ENCODE peak calls at places on chromosomes 1 and 21, in four cellular contexts. N, P, H and V are unnamed samples.

GRCh38 chr1:204418174-204419063 is 6.8 kb upstream of the PPP1R15B start:
- DNase-seq in N (no peak), P (peak; percentile 30), H (no peak), V (no peak)

GRCh38 chr1:17348593-17349234 is 23.3 kb upstream of the PADI6 start:
- DNase-seq in H (no peak), N (no peak), P (no peak), V (no peak)

GRCh38 chr1:164635784-164636729 is 77.1 kb downstream of the PBX1 start:
- DNase-seq in P (no peak), H (no peak), N (no peak), V (no peak)

GRCh38 chr21:28269173-28269572 is 723.5 kb downstream of the LTN1 start:
- DNase-seq in N (no peak), H (no peak), P (no peak), V (no peak)

GRCh38 chr1:244989813-244990212 is 125.5 kb upstream of the HNRNPU start:
- DNase-seq in H (peak; percentile 72), P (peak; percentile 51), N (no peak), V (peak; percentile 35)

GRCh38 chr21:39022901-39023693 is 160.2 kb downstream of the PSMG1 start:
- DNase-seq in P (peak; percentile 46), H (no peak), N (no peak), V (peak; percentile 42)

GRCh38 chr1:27504588-27505419 is 14.8 kb upstream of the WASF2 start:
- DNase-seq in H (peak; percentile 58), P (no peak), N (no peak), V (no peak)

GRCh38 chr1:20385630-20386029 is 95.0 kb downstream of the VWA5B1 start:
- DNase-seq in N (no peak), P (no peak), H (no peak), V (no peak)

GRCh38 chr1:183023146-183023600 is at the start of gene LAMC1:
- DNase-seq in P (peak; percentile 76), N (peak; percentile 54), H (peak; percentile 62), V (no peak)

GRCh38 chr1:8510041-8510823 is 192.3 kb downstream of the SLC45A1 start:
- DNase-seq in P (no peak), H (peak; percentile 47), N (peak; percentile 80), V (no peak)

GRCh38 chr1:23691499-23692307 is at the start of gene RPL11:
- DNase-seq in H (peak; percentile 97), N (peak; percentile 93), P (peak; percentile 92), V (peak; percentile 76)

GRCh38 chr1:93905734-93906133 is 3.5 kb downstream of the GCLM start:
- DNase-seq in H (peak; percentile 35), N (no peak), P (no peak), V (no peak)

GRCh38 chr21:29289317-29289716 is 9.4 kb upstream of the BACH1 start:
- DNase-seq in P (no peak), N (no peak), H (no peak), V (no peak)

GRCh38 chr1:220462756-220463155 is 65.2 kb upstream of the MARK1 start:
- DNase-seq in P (no peak), H (peak; percentile 18), N (no peak), V (no peak)

GRCh38 chr1:223620297-223620900 is 45.1 kb downstream of the CAPN8 start:
- DNase-seq in H (no peak), N (no peak), P (no peak), V (no peak)

GRCh38 chr1:231828182-231828920 is 201.8 kb downstream of the DISC1 start:
- DNase-seq in H (peak; percentile 89), P (peak; percentile 98), N (peak; percentile 60), V (peak; percentile 96)

GRCh38 chr1:8396083-8396911 is 78.4 kb downstream of the SLC45A1 start:
- DNase-seq in H (no peak), N (no peak), P (peak; percentile 59), V (no peak)

GRCh38 chr1:160578694-160579191 is 553 bp downstream of the CD84 start:
- DNase-seq in P (no peak), H (no peak), N (no peak), V (no peak)

GRCh38 chr1:234962340-234962989 is 166.2 kb downstream of the TOMM20 start:
- DNase-seq in H (peak; percentile 53), P (peak; percentile 96), N (peak; percentile 98), V (peak; percentile 99)

GRCh38 chr1:8135250-8135649 is 109.1 kb upstream of the ERRFI1 start:
- DNase-seq in N (no peak), P (no peak), H (no peak), V (no peak)

GRCh38 chr1:217431395-217431794 is 199.5 kb downstream of the GPATCH2 start:
- DNase-seq in P (no peak), N (no peak), H (peak; percentile 21), V (no peak)

GRCh38 chr1:43666608-43667007 is 16.7 kb downstream of the KDM4A start:
- DNase-seq in H (peak; percentile 98), P (no peak), N (peak; percentile 43), V (no peak)

GRCh38 chr21:15978158-15978805 is 248.5 kb downstream of the USP25 start:
- DNase-seq in H (peak; percentile 4), P (peak; percentile 31), N (peak; percentile 93), V (no peak)

GRCh38 chr1:78831731-78832360 is 174.7 kb downstream of the ADGRL4 start:
- DNase-seq in P (peak; percentile 92), H (peak; percentile 84), N (peak; percentile 92), V (peak; percentile 87)

GRCh38 chr1:5796028-5796427 is 196.2 kb downstream of the NPHP4 start:
- DNase-seq in N (no peak), H (no peak), P (no peak), V (no peak)

GRCh38 chr1:66371233-66372005 is 162.5 kb upstream of the SGIP1 start:
- DNase-seq in P (peak; percentile 32), N (no peak), H (peak; percentile 38), V (no peak)

GRCh38 chr1:110464340-110464739 is 13.4 kb downstream of the PROK1 start:
- DNase-seq in N (no peak), H (peak; percentile 79), P (peak; percentile 9), V (no peak)

GRCh38 chr1:169680377-169681019 is 30.9 kb downstream of the SELL start:
- DNase-seq in N (no peak), P (no peak), H (no peak), V (no peak)

GRCh38 chr1:231926340-231926739 is 299.8 kb downstream of the DISC1 start:
- DNase-seq in H (peak; percentile 32), N (no peak), P (no peak), V (no peak)

GRCh38 chr1:224831501-224831900 is 98.0 kb upstream of the DNAH14 start:
- DNase-seq in P (no peak), H (no peak), N (no peak), V (no peak)

GRCh38 chr1:183070923-183071618 is 47.9 kb downstream of the LAMC1 start:
- DNase-seq in N (peak; percentile 81), P (peak; percentile 78), H (no peak), V (peak; percentile 74)

GRCh38 chr1:31677949-31678348 is 25.9 kb downstream of the COL16A1 start:
- DNase-seq in H (no peak), N (no peak), P (no peak), V (no peak)

GRCh38 chr1:21331752-21332480 is 41.7 kb upstream of the ECE1 start:
- DNase-seq in P (no peak), N (no peak), H (no peak), V (no peak)

GRCh38 chr1:31812158-31812829 is 3.5 kb downstream of the SPOCD1 start:
- DNase-seq in H (no peak), P (no peak), N (no peak), V (no peak)

GRCh38 chr1:197917813-197918646 is 858 bp downstream of the LHX9 start:
- DNase-seq in H (no peak), N (no peak), P (peak; percentile 35), V (no peak)

GRCh38 chr1:9389969-9390368 is 97.3 kb downstream of the SPSB1 start:
- DNase-seq in P (no peak), H (no peak), N (no peak), V (no peak)